ENCODE peak calls at places on chromosomes 13 and 19, in five cellular contexts. B is stomach, S is SK-N-SH, W is GM23338, D is adrenal gland. U is an unnamed sample. For H3K4me1, the result is how much of the 10 kb centered on the place peaks cover.

GRCh38 chr13:33761744-33762143 is 56.2 kb upstream of the RFC3 start:
- DNase-seq in W (peak), D (peak), S (peak), B (no peak), U (no peak)

GRCh38 chr19:28980236-28980868 is 232.6 kb downstream of the UQCRFS1 start:
- DNase-seq in S (no peak), D (no peak), B (no peak), W (peak), U (no peak)

GRCh38 chr19:6092329-6093286 is 17.7 kb downstream of the RFX2 start:
- DNase-seq in D (peak), W (peak), S (no peak), B (peak), U (peak)

GRCh38 chr19:36141039-36141914 is 1.4 kb downstream of the CAPNS1 start:
- DNase-seq in B (peak), S (peak), D (peak), W (peak), U (peak)

GRCh38 chr13:59635591-59635990 is 528.1 kb downstream of the DIAPH3 start:
- DNase-seq in S (no peak), W (no peak), D (no peak), B (no peak), U (no peak)

GRCh38 chr13:45207319-45207718 is 6.5 kb upstream of the KCTD4 start:
- DNase-seq in D (no peak), B (no peak), S (no peak), W (no peak), U (no peak)

GRCh38 chr13:21805733-21806132 is 134.9 kb downstream of the FGF9 start:
- DNase-seq in B (no peak), W (no peak), S (no peak), D (no peak), U (no peak)

GRCh38 chr13:46753917-46754316 is 43.0 kb downstream of the ESD start:
- DNase-seq in B (no peak), W (no peak), S (no peak), D (no peak), U (no peak)

DNA sequence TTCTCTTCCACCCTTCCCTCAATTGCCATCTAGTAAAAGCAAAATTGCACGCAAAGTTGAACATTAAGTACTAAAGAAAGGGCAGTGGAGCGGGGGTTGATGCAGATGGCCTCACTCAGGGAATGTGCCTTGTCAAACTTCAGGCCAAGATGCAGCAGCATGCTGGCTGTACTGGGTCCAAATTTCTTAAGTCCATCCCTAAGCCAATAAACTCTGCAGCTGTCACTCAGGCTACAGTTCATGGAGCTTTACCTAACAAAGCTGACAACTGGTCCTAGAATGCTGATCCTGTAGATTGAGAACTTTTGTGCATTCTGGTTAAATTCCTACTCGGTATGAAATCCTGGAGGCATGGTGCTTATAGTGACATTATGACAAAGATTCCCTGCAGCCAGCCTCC is 88.4 kb downstream of the FOXO1 start:
- DNase-seq in W (no peak), S (no peak), D (no peak), B (no peak), U (no peak)
- H3K4me1 ChIP-seq in W (half or more), S (under half), D (under half), B (half or more), U (under half)

DNA sequence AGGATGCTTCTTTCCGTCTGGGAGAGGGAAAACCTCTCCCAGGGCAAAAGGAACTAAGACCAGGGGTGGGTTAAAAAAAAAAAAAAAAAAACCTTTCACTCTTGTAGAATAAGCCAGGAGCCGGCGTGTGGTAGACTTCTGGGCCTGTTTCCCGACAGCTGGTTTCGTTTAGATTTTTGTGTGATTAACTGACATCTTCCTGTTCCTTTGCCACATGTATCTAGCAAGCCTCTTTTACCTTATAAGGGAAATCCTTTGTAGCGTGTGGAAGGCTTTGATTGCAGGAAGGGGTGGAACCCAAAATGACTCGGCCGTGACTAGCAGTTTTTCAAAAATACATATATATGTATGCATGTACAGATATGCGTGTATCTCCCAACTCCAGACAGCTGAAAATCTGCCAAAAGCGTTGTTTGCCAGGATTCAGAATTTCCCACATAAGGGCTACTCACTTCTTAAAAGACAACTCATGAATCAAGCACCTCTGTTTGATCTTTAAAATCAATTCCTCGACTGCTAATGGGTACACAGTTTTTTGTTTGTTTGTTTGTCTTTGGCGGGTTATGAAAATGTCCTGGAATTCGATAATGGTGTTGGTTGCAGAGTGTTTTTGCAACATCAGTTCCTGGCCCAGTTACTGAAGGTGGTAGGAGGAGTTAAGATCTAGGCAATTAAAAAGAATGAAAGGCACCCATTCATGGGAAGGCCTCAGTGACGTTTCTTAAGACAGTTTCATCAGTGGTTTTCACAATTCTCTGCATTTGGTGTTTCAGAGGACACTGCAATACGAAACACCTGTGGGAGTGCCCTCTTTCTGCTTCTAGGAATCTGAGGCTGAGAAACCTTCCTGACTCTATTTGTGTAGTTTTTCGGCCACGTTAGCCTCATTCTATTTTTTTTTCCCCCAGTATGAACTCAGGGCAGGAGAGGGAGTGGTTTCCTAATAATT is 2.7 kb downstream of the TPM4 start:
- DNase-seq in S (peak), D (peak), B (peak), W (peak), U (peak)
- H3K4me1 ChIP-seq in S (under half), D (under half), B (half or more), W (under half), U (under half)

DNA sequence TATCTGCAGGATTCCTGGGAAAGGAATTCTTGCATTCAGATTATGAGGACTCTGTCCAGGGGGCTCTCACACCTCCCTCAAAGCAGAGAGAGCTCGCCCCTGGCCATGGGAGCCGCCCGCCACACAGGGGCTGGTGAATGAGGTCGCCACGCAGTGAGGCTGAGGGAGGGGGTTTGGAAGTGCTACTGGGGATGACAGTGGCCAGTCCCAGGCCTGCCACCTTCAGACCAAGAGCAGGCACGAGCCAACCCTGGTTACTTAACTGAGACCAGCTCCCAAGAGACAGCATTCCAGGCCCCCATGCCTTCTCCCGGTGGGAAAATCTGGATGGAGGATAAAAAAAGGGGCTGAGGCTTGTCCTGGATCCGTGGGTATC is 43.4 kb downstream of the RAB20 start:
- DNase-seq in S (no peak), W (no peak), D (no peak), B (no peak), U (no peak)
- H3K4me1 ChIP-seq in S (under half), W (under half), D (under half), B (half or more), U (under half)

GRCh38 chr13:70967564-70967963 is 859.3 kb upstream of the KLHL1 start:
- DNase-seq in W (no peak), D (no peak), B (no peak), S (no peak), U (no peak)
- H3K4me1 ChIP-seq in W (under half), D (under half), B (under half), S (under half), U (under half)

GRCh38 chr19:17741456-17741855 is 9.8 kb upstream of the FCHO1 start:
- DNase-seq in D (no peak), B (no peak), S (no peak), W (no peak), U (no peak)
- H3K4me1 ChIP-seq in D (under half), B (under half), S (under half), W (under half), U (under half)

GRCh38 chr19:42283248-42284065 is 14.4 kb downstream of the CIC start:
- DNase-seq in S (peak), D (peak), B (peak), W (peak), U (peak)
- H3K4me1 ChIP-seq in S (half or more), D (half or more), B (half or more), W (under half), U (under half)

GRCh38 chr19:42511340-42511739 is 16.9 kb downstream of the CEACAM1 start:
- DNase-seq in B (no peak), S (no peak), W (no peak), D (no peak), U (no peak)
- H3K4me1 ChIP-seq in B (under half), S (under half), W (under half), D (under half), U (under half)

U was measured in transverse colon.